ENCODE peak calls at places on chromosomes 7 and 10, in five cellular contexts. O, X, T, P and G are unnamed samples.

GRCh38 chr7:37354661-37355131 is 94.0 kb downstream of the ELMO1 start:
- DNase-seq in T (no peak), P (no peak), O (peak), X (peak), G (peak)

GRCh38 chr10:482848-483247 is 206.6 kb downstream of the DIP2C start:
- DNase-seq in O (no peak), T (no peak), X (no peak), P (no peak), G (no peak)

GRCh38 chr7:47264021-47264651 is 317.8 kb downstream of the TNS3 start:
- DNase-seq in O (no peak), P (no peak), T (no peak), X (no peak), G (no peak)

GRCh38 chr10:10361486-10361885 is 656.2 kb upstream of the CELF2 start:
- DNase-seq in P (no peak), X (peak), T (no peak), O (no peak), G (no peak)

GRCh38 chr7:5426226-5426475 is 2.5 kb upstream of the TNRC18 start:
- DNase-seq in T (no peak), P (no peak), X (no peak), O (no peak), G (no peak)

GRCh38 chr7:152522551-152522950 is 86.7 kb upstream of the KMT2C start:
- DNase-seq in X (no peak), O (peak), P (no peak), T (peak), G (peak)

GRCh38 chr10:73997479-73997805 is 474 bp upstream of the VCL start:
- DNase-seq in P (no peak), O (no peak), X (no peak), T (no peak), G (no peak)

GRCh38 chr10:89548673-89549072 is 13.3 kb upstream of the SLC16A12 start:
- DNase-seq in T (no peak), P (no peak), O (no peak), X (no peak), G (no peak)

GRCh38 chr10:86708783-86709778 is 40.8 kb downstream of the LDB3 start:
- DNase-seq in T (no peak), P (no peak), O (no peak), X (no peak), G (no peak)

GRCh38 chr10:63150745-63151144 is 17.6 kb downstream of the NRBF2 start:
- DNase-seq in P (no peak), T (no peak), O (no peak), X (no peak), G (no peak)

GRCh38 chr10:26064106-26064505 is 130.1 kb downstream of the MYO3A start:
- DNase-seq in O (no peak), P (no peak), T (no peak), X (peak), G (no peak)

GRCh38 chr7:79287976-79288375 is 165.5 kb downstream of the MAGI2 start:
- DNase-seq in X (no peak), T (no peak), P (no peak), O (no peak), G (peak)

GRCh38 chr10:132457328-132458070 is 60.5 kb downstream of the PWWP2B start:
- DNase-seq in T (no peak), P (no peak), X (no peak), O (peak), G (no peak)

GRCh38 chr7:1425292-1426136 is 33.8 kb downstream of the MICALL2 start:
- DNase-seq in T (no peak), O (no peak), P (no peak), X (peak), G (no peak)

GRCh38 chr10:37384923-37385322 is 259.5 kb downstream of the ANKRD30A start:
- DNase-seq in P (no peak), X (no peak), T (no peak), O (no peak), G (no peak)

GRCh38 chr7:31934551-31934950 is 135.7 kb downstream of the PDE1C start:
- DNase-seq in X (no peak), T (no peak), O (no peak), P (no peak), G (no peak)

GRCh38 chr7:149053885-149054284 is 25.6 kb upstream of the PDIA4 start:
- DNase-seq in T (no peak), O (no peak), X (no peak), P (no peak), G (no peak)

GRCh38 chr7:87934699-87935372 is 785 bp downstream of the ADAM22 start:
- DNase-seq in O (no peak), P (no peak), X (peak), T (peak), G (peak)

GRCh38 chr10:32927750-32928149 is 30.3 kb downstream of the ITGB1 start:
- DNase-seq in P (no peak), O (no peak), T (no peak), X (no peak), G (no peak)

GRCh38 chr10:53487019-53487983 is 714.7 kb upstream of the MBL2 start:
- DNase-seq in T (no peak), X (no peak), O (no peak), P (no peak), G (no peak)

GRCh38 chr7:28867181-28867580 is 90.9 kb downstream of the TRIL start:
- DNase-seq in T (no peak), X (no peak), P (no peak), O (no peak), G (no peak)

GRCh38 chr7:4876586-4876985 is 6.9 kb downstream of the RADIL start:
- DNase-seq in P (no peak), T (no peak), O (no peak), X (no peak), G (no peak)

GRCh38 chr7:128419262-128419661 is 9.5 kb upstream of the IMPDH1 start:
- DNase-seq in P (no peak), O (no peak), T (no peak), X (no peak), G (peak)

GRCh38 chr10:85791846-85792532 is 574.6 kb downstream of the GRID1 start:
- DNase-seq in T (peak), X (peak), P (no peak), O (no peak), G (peak)

GRCh38 chr10:52314007-52314821 is at the start of gene DKK1:
- DNase-seq in P (peak), T (peak), O (peak), X (peak), G (peak)